ENCODE peak calls at places on chromosome 12, in four cellular contexts. W is NCI-H460; H is activated CD4-positive, alpha-beta T cell treated with anti-CD3 and anti-CD28 coated beads, Interleukin-2, amount 50 U/mL, for 4 hours; X is stimulated activated CD4-positive, alpha-beta T cell treated with anti-CD3 and anti-CD28 coated beads, Interleukin-12 subunit alpha, Interleukin-12 subunit beta, amount 100 ng/mL, for 24 hours. L is an unnamed sample.

GRCh38 chr12:106274575-106275081 is 26.8 kb upstream of the CKAP4 start:
- DNase-seq in H (no peak), X (no peak), W (no peak), L (no peak)

GRCh38 chr12:40874868-40875267 is 182.6 kb downstream of the CNTN1 start:
- DNase-seq in X (no peak), H (no peak), W (no peak), L (no peak)

GRCh38 chr12:7079826-7080125 is 12.5 kb downstream of the C1R start:
- DNase-seq in X (no peak), W (no peak), H (no peak), L (no peak)

GRCh38 chr12:77943466-77943865 is 112.8 kb downstream of the NAV3 start:
- DNase-seq in H (no peak), X (no peak), W (peak; percentile 65), L (peak; percentile 27)

GRCh38 chr12:3600039-3600720 is 109.2 kb downstream of the PRMT8 start:
- DNase-seq in H (no peak), W (no peak), X (no peak), L (no peak)

GRCh38 chr12:108854453-108855283 is 2.7 kb downstream of the SSH1 start:
- DNase-seq in X (no peak), W (peak; percentile 95), H (no peak), L (peak; percentile 34)

GRCh38 chr12:105775351-105775750 is 363.4 kb downstream of the NUAK1 start:
- DNase-seq in W (no peak), X (no peak), H (no peak), L (peak; percentile 2)

GRCh38 chr12:124898200-124898950 is 16.1 kb downstream of the UBC start:
- DNase-seq in W (peak; percentile 80), X (peak; percentile 58), H (peak; percentile 56), L (peak; percentile 45)

GRCh38 chr12:6827437-6827894 is 741 bp upstream of the P3H3 start:
- DNase-seq in H (peak; percentile 43), X (peak; percentile 68), W (peak; percentile 75), L (no peak)

GRCh38 chr12:91921555-91921954 is 224.1 kb downstream of the BTG1 start:
- DNase-seq in H (no peak), X (no peak), W (no peak), L (no peak)

GRCh38 chr12:116406529-116406928 is 129.0 kb upstream of the MED13L start:
- DNase-seq in H (no peak), W (peak; percentile 91), X (no peak), L (peak; percentile 96)

GRCh38 chr12:75836533-75836932 is 195.0 kb downstream of the PHLDA1 start:
- DNase-seq in X (no peak), W (no peak), H (no peak), L (no peak)

GRCh38 chr12:84920331-84920730 is 7.7 kb upstream of the SLC6A15 start:
- DNase-seq in X (no peak), W (no peak), H (no peak), L (no peak)

GRCh38 chr12:19181666-19182426 is 52.3 kb downstream of the PLEKHA5 start:
- DNase-seq in H (no peak), X (no peak), W (no peak), L (peak; percentile 6)

GRCh38 chr12:82383930-82384513 is 25.7 kb downstream of the METTL25 start:
- DNase-seq in H (no peak), X (no peak), W (peak; percentile 12), L (no peak)

GRCh38 chr12:130715150-130715995 is 726 bp downstream of the RIMBP2 start:
- DNase-seq in X (no peak), W (no peak), H (no peak), L (no peak)

GRCh38 chr12:117595751-117596150 is 234.3 kb upstream of the NOS1 start:
- DNase-seq in H (no peak), W (no peak), X (no peak), L (no peak)

GRCh38 chr12:13937735-13938134 is 43.7 kb downstream of the GRIN2B start:
- DNase-seq in W (no peak), H (no peak), X (no peak), L (peak; percentile 14)

GRCh38 chr12:30045171-30045570 is 261.4 kb upstream of the TMTC1 start:
- DNase-seq in X (no peak), H (no peak), W (no peak), L (no peak)

GRCh38 chr12:82803201-82803600 is 116.5 kb downstream of the TMTC2 start:
- DNase-seq in W (no peak), H (no peak), X (no peak), L (no peak)

GRCh38 chr12:121511931-121512330 is 68.9 kb downstream of the KDM2B start:
- DNase-seq in H (no peak), X (no peak), W (no peak), L (no peak)

GRCh38 chr12:16619537-16619936 is 13.6 kb upstream of the LMO3 start:
- DNase-seq in W (no peak), H (no peak), X (no peak), L (no peak)

GRCh38 chr12:132450391-132451171 is 39.4 kb upstream of the FBRSL1 start:
- DNase-seq in X (no peak), W (no peak), H (no peak), L (no peak)